ENCODE peak calls at places on chromosome 7, in seven cellular contexts. One of them, this sample, is unnamed.

GRCh38 chr7:85475476-85475875 is 288.6 kb upstream of the SEMA3D start:
- DNase-seq in AG04449: no peak
- DNase-seq in CD14-positive monocyte: no peak
- DNase-seq in colonic mucosa: no peak
- DNase-seq in fibroblast of lung: no peak
- DNase-seq in H9: no peak
- DNase-seq in adrenal gland: no peak
- DNase-seq in this sample: no peak

GRCh38 chr7:54728411-54728810 is 30.6 kb downstream of the SEC61G start:
- DNase-seq in H9: peak
- DNase-seq in adrenal gland: no peak
- DNase-seq in CD14-positive monocyte: no peak
- DNase-seq in fibroblast of lung: no peak
- DNase-seq in AG04449: no peak
- DNase-seq in colonic mucosa: no peak
- DNase-seq in this sample: no peak

GRCh38 chr7:44733708-44734481 is 14.8 kb upstream of the ZMIZ2 start:
- DNase-seq in adrenal gland: peak
- DNase-seq in CD14-positive monocyte: no peak
- DNase-seq in AG04449: no peak
- DNase-seq in H9: no peak
- DNase-seq in fibroblast of lung: peak
- DNase-seq in colonic mucosa: no peak
- DNase-seq in this sample: no peak

GRCh38 chr7:101169838-101170531 is 4.6 kb upstream of the VGF start:
- DNase-seq in CD14-positive monocyte: peak
- DNase-seq in AG04449: no peak
- DNase-seq in fibroblast of lung: peak
- DNase-seq in adrenal gland: peak
- DNase-seq in colonic mucosa: peak
- DNase-seq in H9: peak
- DNase-seq in this sample: peak

GRCh38 chr7:8190121-8190895 is 71.7 kb downstream of the ICA1 start:
- DNase-seq in H9: no peak
- DNase-seq in CD14-positive monocyte: no peak
- DNase-seq in fibroblast of lung: peak
- DNase-seq in AG04449: no peak
- DNase-seq in colonic mucosa: peak
- DNase-seq in adrenal gland: peak
- DNase-seq in this sample: no peak

GRCh38 chr7:82678716-82679115 is 235.1 kb upstream of the CACNA2D1 start:
- DNase-seq in fibroblast of lung: no peak
- DNase-seq in CD14-positive monocyte: no peak
- DNase-seq in adrenal gland: no peak
- DNase-seq in AG04449: no peak
- DNase-seq in H9: no peak
- DNase-seq in colonic mucosa: no peak
- DNase-seq in this sample: no peak

GRCh38 chr7:155222046-155222445 is 75.6 kb upstream of the INSIG1 start:
- DNase-seq in adrenal gland: no peak
- DNase-seq in colonic mucosa: no peak
- DNase-seq in fibroblast of lung: no peak
- DNase-seq in AG04449: no peak
- DNase-seq in CD14-positive monocyte: no peak
- DNase-seq in H9: no peak
- DNase-seq in this sample: no peak

GRCh38 chr7:155233703-155234492 is 63.8 kb upstream of the INSIG1 start:
- DNase-seq in fibroblast of lung: no peak
- DNase-seq in AG04449: no peak
- DNase-seq in H9: no peak
- DNase-seq in adrenal gland: peak
- DNase-seq in colonic mucosa: no peak
- DNase-seq in CD14-positive monocyte: no peak
- DNase-seq in this sample: no peak

GRCh38 chr7:129690701-129691100 is 79.2 kb downstream of the NRF1 start:
- DNase-seq in fibroblast of lung: no peak
- DNase-seq in adrenal gland: no peak
- DNase-seq in AG04449: no peak
- DNase-seq in CD14-positive monocyte: no peak
- DNase-seq in H9: no peak
- DNase-seq in colonic mucosa: no peak
- DNase-seq in this sample: no peak

DNA sequence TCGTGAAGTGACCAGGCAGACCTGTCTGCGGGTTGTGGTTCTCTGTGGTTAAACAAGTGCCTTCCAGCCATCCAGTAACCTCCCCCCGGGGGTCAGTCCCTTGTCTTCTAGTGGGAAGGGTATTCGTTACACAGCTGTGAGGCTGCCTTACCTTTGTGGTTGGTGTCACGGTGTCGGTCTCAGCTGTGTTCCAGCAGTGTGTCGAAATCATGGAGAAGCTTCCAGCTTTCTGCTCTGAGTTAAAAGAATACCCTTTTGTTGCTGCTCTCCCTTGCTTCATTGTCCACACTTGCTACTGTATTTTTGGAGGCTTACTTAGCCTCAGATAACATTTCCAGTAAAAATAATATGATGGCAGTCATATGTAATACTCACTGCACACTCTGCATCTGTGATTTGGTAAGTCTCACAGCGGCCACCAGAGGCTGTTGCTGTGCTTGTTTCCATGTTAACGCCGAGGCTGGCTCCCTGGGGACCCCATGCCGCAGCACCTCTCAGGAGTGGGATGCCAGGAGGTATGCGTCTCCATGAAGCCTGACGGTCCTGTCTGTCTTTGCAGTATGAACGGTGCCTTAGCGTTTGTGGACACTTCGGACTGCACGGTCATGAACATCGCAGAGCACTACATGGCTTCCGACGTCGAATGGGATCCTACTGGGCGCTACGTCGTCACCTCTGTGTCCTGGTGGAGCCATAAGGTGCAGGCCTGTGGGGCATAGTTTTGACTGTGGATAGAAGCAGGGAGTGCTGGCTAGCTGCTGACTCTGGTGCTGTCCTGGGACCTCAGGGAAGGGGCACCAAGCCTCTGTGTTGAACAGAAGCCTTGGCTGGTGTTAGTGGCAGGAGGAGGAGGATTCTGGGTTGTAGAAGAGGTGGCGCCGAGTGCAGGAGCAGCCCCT is 20.5 kb downstream of the EIF3B start:
- DNase-seq in CD14-positive monocyte: no peak
- DNase-seq in adrenal gland: no peak
- DNase-seq in H9: no peak
- DNase-seq in colonic mucosa: no peak
- DNase-seq in AG04449: no peak
- DNase-seq in fibroblast of lung: no peak
- DNase-seq in this sample: no peak
- TF ChIP-seq CTCF in CD14-positive monocyte: no peak
- TF ChIP-seq CTCF in adrenal gland: no peak
- TF ChIP-seq CTCF in H9: peak
- TF ChIP-seq CTCF in colonic mucosa: no peak
- TF ChIP-seq CTCF in AG04449: no peak
- TF ChIP-seq CTCF in fibroblast of lung: no peak
- TF ChIP-seq CTCF in this sample: no peak

GRCh38 chr7:104111294-104111693 is 96.5 kb downstream of the ORC5 start:
- DNase-seq in adrenal gland: no peak
- DNase-seq in colonic mucosa: no peak
- DNase-seq in H9: no peak
- DNase-seq in AG04449: no peak
- DNase-seq in fibroblast of lung: no peak
- DNase-seq in CD14-positive monocyte: no peak
- DNase-seq in this sample: no peak

GRCh38 chr7:104113788-104114187 is 94.0 kb downstream of the ORC5 start:
- DNase-seq in AG04449: no peak
- DNase-seq in CD14-positive monocyte: no peak
- DNase-seq in fibroblast of lung: no peak
- DNase-seq in colonic mucosa: no peak
- DNase-seq in adrenal gland: no peak
- DNase-seq in H9: no peak
- DNase-seq in this sample: no peak
- TF ChIP-seq CTCF in AG04449: no peak
- TF ChIP-seq CTCF in CD14-positive monocyte: no peak
- TF ChIP-seq CTCF in fibroblast of lung: no peak
- TF ChIP-seq CTCF in colonic mucosa: no peak
- TF ChIP-seq CTCF in adrenal gland: no peak
- TF ChIP-seq CTCF in H9: no peak
- TF ChIP-seq CTCF in this sample: no peak

GRCh38 chr7:151433721-151434400 is 6.1 kb downstream of the CRYGN start:
- DNase-seq in colonic mucosa: no peak
- DNase-seq in adrenal gland: no peak
- DNase-seq in H9: no peak
- DNase-seq in CD14-positive monocyte: no peak
- DNase-seq in AG04449: no peak
- DNase-seq in fibroblast of lung: no peak
- DNase-seq in this sample: no peak

GRCh38 chr7:151434549-151434948 is 5.4 kb downstream of the CRYGN start:
- DNase-seq in adrenal gland: no peak
- DNase-seq in fibroblast of lung: no peak
- DNase-seq in CD14-positive monocyte: no peak
- DNase-seq in AG04449: no peak
- DNase-seq in H9: no peak
- DNase-seq in colonic mucosa: no peak
- DNase-seq in this sample: no peak

GRCh38 chr7:151431768-151432311 is 8.1 kb downstream of the CRYGN start:
- DNase-seq in H9: no peak
- DNase-seq in colonic mucosa: no peak
- DNase-seq in AG04449: no peak
- DNase-seq in CD14-positive monocyte: no peak
- DNase-seq in fibroblast of lung: no peak
- DNase-seq in adrenal gland: no peak
- DNase-seq in this sample: no peak

GRCh38 chr7:151431281-151431767 is 8.6 kb downstream of the CRYGN start:
- DNase-seq in CD14-positive monocyte: no peak
- DNase-seq in H9: no peak
- DNase-seq in fibroblast of lung: no peak
- DNase-seq in adrenal gland: no peak
- DNase-seq in AG04449: no peak
- DNase-seq in colonic mucosa: no peak
- DNase-seq in this sample: no peak

DNA sequence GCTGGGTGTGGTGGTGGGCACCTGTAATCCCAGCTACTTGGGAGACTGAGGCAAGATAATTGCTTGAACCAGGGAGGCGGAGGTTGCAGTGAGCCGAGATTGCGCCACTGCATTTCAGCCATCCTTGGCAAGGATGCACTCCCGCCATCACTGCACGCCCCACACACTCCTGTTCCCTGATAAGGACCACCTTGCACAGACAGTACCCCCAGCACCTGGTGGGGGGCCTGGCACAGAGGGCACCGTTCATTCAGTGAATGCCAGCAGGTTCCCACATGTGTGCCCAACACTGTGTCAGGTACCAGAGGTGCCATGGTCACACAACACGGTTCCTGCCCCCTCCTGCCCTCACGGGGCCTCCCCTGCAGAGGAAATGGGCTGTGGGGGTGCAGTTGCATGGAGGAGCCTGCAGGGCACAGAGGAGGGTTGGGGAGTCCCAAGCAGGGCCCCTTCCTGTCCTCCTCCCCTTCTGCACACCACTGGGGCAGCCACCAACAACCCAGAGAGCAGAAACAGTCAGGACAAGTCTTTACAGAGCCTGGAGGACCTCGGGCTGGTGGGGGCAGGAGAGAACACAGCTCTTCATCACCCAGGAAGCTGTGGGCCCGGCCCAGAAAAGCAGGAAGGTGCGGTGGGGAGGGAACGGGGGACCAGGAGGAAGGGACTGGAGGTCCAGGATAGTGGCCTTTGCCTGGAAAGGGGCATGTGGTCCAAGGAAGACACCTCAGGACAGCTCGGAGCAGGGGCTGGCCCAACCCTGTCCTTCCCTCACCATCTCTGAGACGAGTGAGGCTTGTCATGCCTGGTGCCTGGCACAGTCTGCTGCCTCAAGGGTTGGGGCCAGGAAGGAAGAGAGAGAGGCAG is 7.1 kb downstream of the CRYGN start:
- DNase-seq in colonic mucosa: no peak
- DNase-seq in fibroblast of lung: no peak
- DNase-seq in AG04449: no peak
- DNase-seq in CD14-positive monocyte: no peak
- DNase-seq in adrenal gland: no peak
- DNase-seq in H9: no peak
- DNase-seq in this sample: no peak
- TF ChIP-seq CTCF in colonic mucosa: no peak
- TF ChIP-seq CTCF in fibroblast of lung: no peak
- TF ChIP-seq CTCF in AG04449: peak
- TF ChIP-seq CTCF in CD14-positive monocyte: peak
- TF ChIP-seq CTCF in adrenal gland: no peak
- TF ChIP-seq CTCF in H9: peak
- TF ChIP-seq CTCF in this sample: no peak

GRCh38 chr7:138713191-138713590 is 12.0 kb upstream of the SVOPL start:
- DNase-seq in H9: no peak
- DNase-seq in fibroblast of lung: no peak
- DNase-seq in CD14-positive monocyte: no peak
- DNase-seq in AG04449: no peak
- DNase-seq in colonic mucosa: no peak
- DNase-seq in adrenal gland: no peak
- DNase-seq in this sample: no peak

GRCh38 chr7:138711007-138711406 is 9.8 kb upstream of the SVOPL start:
- DNase-seq in H9: no peak
- DNase-seq in adrenal gland: no peak
- DNase-seq in AG04449: no peak
- DNase-seq in colonic mucosa: no peak
- DNase-seq in CD14-positive monocyte: no peak
- DNase-seq in fibroblast of lung: no peak
- DNase-seq in this sample: no peak

GRCh38 chr7:138720286-138720685 is 19.1 kb upstream of the SVOPL start:
- DNase-seq in fibroblast of lung: no peak
- DNase-seq in AG04449: no peak
- DNase-seq in H9: no peak
- DNase-seq in colonic mucosa: no peak
- DNase-seq in adrenal gland: no peak
- DNase-seq in CD14-positive monocyte: no peak
- DNase-seq in this sample: no peak

GRCh38 chr7:138712652-138713051 is 11.5 kb upstream of the SVOPL start:
- DNase-seq in adrenal gland: no peak
- DNase-seq in AG04449: no peak
- DNase-seq in fibroblast of lung: no peak
- DNase-seq in H9: no peak
- DNase-seq in CD14-positive monocyte: no peak
- DNase-seq in colonic mucosa: no peak
- DNase-seq in this sample: no peak

DNA sequence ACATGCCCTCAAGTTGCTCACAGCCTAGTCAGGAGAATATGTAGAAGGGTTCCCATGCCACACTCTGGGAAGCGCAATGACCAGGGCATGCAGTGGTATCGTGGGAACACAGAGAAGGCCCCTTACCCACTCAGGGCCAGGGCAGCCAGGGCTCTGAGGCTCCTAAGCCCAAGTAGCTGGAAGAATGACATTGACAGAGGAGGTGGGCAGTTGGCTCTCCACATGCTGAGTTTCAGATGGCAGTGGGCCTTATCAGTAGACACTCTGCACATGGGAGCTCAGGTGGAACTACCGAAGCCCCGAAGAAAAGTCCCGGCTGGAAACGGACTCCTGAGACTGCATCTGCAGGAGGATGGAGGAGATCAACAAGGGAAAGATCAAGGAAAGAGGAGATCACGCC is 15.7 kb upstream of the SVOPL start:
- DNase-seq in AG04449: no peak
- DNase-seq in H9: no peak
- DNase-seq in CD14-positive monocyte: no peak
- DNase-seq in colonic mucosa: no peak
- DNase-seq in adrenal gland: no peak
- DNase-seq in fibroblast of lung: no peak
- DNase-seq in this sample: no peak
- TF ChIP-seq CTCF in AG04449: no peak
- TF ChIP-seq CTCF in H9: no peak
- TF ChIP-seq CTCF in CD14-positive monocyte: no peak
- TF ChIP-seq CTCF in colonic mucosa: no peak
- TF ChIP-seq CTCF in adrenal gland: no peak
- TF ChIP-seq CTCF in fibroblast of lung: no peak
- TF ChIP-seq CTCF in this sample: no peak

This sample was measured in left ventricle myocardium inferior.